ENCODE peak calls at places on chromosomes 16 and 17, in six cellular contexts. One of them, this sample, is unnamed. For H3K4me1 and H3K9me3, the result is how much of the 10 kb centered on the place peaks cover.

GRCh38 chr17:13429201-13429600 is 172.5 kb downstream of the HS3ST3A1 start:
- DNase-seq in right atrium auricular region: no peak
- DNase-seq in A549: no peak
- DNase-seq in left ventricle myocardium inferior: no peak
- DNase-seq in thoracic aorta: no peak
- DNase-seq in Karpas-422: no peak
- DNase-seq in this sample: peak

GRCh38 chr16:856811-857210 is 56.3 kb upstream of the GNG13 start:
- DNase-seq in A549: no peak
- DNase-seq in Karpas-422: no peak
- DNase-seq in thoracic aorta: no peak
- DNase-seq in left ventricle myocardium inferior: no peak
- DNase-seq in right atrium auricular region: no peak
- DNase-seq in this sample: no peak

GRCh38 chr16:10776280-10776679 is 32.6 kb downstream of the NUBP1 start:
- DNase-seq in A549: no peak
- DNase-seq in Karpas-422: no peak
- DNase-seq in right atrium auricular region: no peak
- DNase-seq in thoracic aorta: no peak
- DNase-seq in left ventricle myocardium inferior: no peak
- DNase-seq in this sample: no peak

GRCh38 chr17:67602974-67603373 is 114.8 kb upstream of the NOL11 start:
- DNase-seq in thoracic aorta: no peak
- DNase-seq in right atrium auricular region: no peak
- DNase-seq in Karpas-422: peak
- DNase-seq in left ventricle myocardium inferior: no peak
- DNase-seq in A549: peak
- DNase-seq in this sample: peak

GRCh38 chr17:8466466-8466865 is 30.8 kb downstream of the NDEL1 start:
- DNase-seq in right atrium auricular region: no peak
- DNase-seq in thoracic aorta: no peak
- DNase-seq in left ventricle myocardium inferior: no peak
- DNase-seq in Karpas-422: no peak
- DNase-seq in A549: no peak
- DNase-seq in this sample: peak

GRCh38 chr16:68802190-68802589 is 41.1 kb upstream of the TANGO6 start:
- DNase-seq in thoracic aorta: no peak
- DNase-seq in A549: no peak
- DNase-seq in left ventricle myocardium inferior: no peak
- DNase-seq in Karpas-422: no peak
- DNase-seq in right atrium auricular region: no peak
- DNase-seq in this sample: no peak

GRCh38 chr17:81164464-81165245 is 652 bp upstream of the PVALEF start:
- DNase-seq in A549: no peak
- DNase-seq in thoracic aorta: no peak
- DNase-seq in right atrium auricular region: no peak
- DNase-seq in left ventricle myocardium inferior: no peak
- DNase-seq in Karpas-422: no peak
- DNase-seq in this sample: no peak

GRCh38 chr17:19253112-19253511 is 15.9 kb downstream of the EPN2 start:
- DNase-seq in thoracic aorta: no peak
- DNase-seq in A549: no peak
- DNase-seq in Karpas-422: no peak
- DNase-seq in left ventricle myocardium inferior: no peak
- DNase-seq in right atrium auricular region: no peak
- DNase-seq in this sample: no peak

GRCh38 chr16:68737046-68737729 is at the start of gene CDH1:
- DNase-seq in right atrium auricular region: no peak
- DNase-seq in A549: no peak
- DNase-seq in left ventricle myocardium inferior: no peak
- DNase-seq in Karpas-422: no peak
- DNase-seq in thoracic aorta: no peak
- DNase-seq in this sample: no peak

GRCh38 chr17:57620576-57620975 is 124.5 kb downstream of the CCDC182 start:
- DNase-seq in Karpas-422: no peak
- DNase-seq in right atrium auricular region: no peak
- DNase-seq in A549: no peak
- DNase-seq in left ventricle myocardium inferior: no peak
- DNase-seq in thoracic aorta: no peak
- DNase-seq in this sample: no peak

GRCh38 chr17:40791808-40792436 is 7.8 kb downstream of the KRT28 start:
- DNase-seq in left ventricle myocardium inferior: no peak
- DNase-seq in A549: peak
- DNase-seq in Karpas-422: peak
- DNase-seq in right atrium auricular region: no peak
- DNase-seq in thoracic aorta: no peak
- DNase-seq in this sample: peak

GRCh38 chr17:48100591-48101011 is 677 bp downstream of the CBX1 start:
- DNase-seq in A549: peak
- DNase-seq in right atrium auricular region: no peak
- DNase-seq in left ventricle myocardium inferior: peak
- DNase-seq in thoracic aorta: no peak
- DNase-seq in Karpas-422: no peak
- DNase-seq in this sample: peak

GRCh38 chr17:33967608-33968349 is 287.3 kb upstream of the CCL2 start:
- DNase-seq in right atrium auricular region: no peak
- DNase-seq in Karpas-422: no peak
- DNase-seq in A549: no peak
- DNase-seq in left ventricle myocardium inferior: no peak
- DNase-seq in thoracic aorta: no peak
- DNase-seq in this sample: no peak

GRCh38 chr17:16417896-16418683 is 2.7 kb downstream of the TRPV2 start:
- DNase-seq in right atrium auricular region: no peak
- DNase-seq in left ventricle myocardium inferior: no peak
- DNase-seq in thoracic aorta: no peak
- DNase-seq in A549: no peak
- DNase-seq in Karpas-422: no peak
- DNase-seq in this sample: peak

GRCh38 chr17:16418684-16419066 is 3.3 kb downstream of the TRPV2 start:
- DNase-seq in right atrium auricular region: no peak
- DNase-seq in A549: no peak
- DNase-seq in Karpas-422: no peak
- DNase-seq in left ventricle myocardium inferior: no peak
- DNase-seq in thoracic aorta: no peak
- DNase-seq in this sample: no peak

GRCh38 chr17:16415031-16415924 is at the start of gene TRPV2:
- DNase-seq in Karpas-422: peak
- DNase-seq in A549: peak
- DNase-seq in thoracic aorta: no peak
- DNase-seq in left ventricle myocardium inferior: peak
- DNase-seq in right atrium auricular region: no peak
- DNase-seq in this sample: no peak

GRCh38 chr17:16419074-16419928 is 3.9 kb downstream of the TRPV2 start:
- DNase-seq in thoracic aorta: no peak
- DNase-seq in Karpas-422: no peak
- DNase-seq in A549: peak
- DNase-seq in left ventricle myocardium inferior: no peak
- DNase-seq in right atrium auricular region: peak
- DNase-seq in this sample: peak

DNA sequence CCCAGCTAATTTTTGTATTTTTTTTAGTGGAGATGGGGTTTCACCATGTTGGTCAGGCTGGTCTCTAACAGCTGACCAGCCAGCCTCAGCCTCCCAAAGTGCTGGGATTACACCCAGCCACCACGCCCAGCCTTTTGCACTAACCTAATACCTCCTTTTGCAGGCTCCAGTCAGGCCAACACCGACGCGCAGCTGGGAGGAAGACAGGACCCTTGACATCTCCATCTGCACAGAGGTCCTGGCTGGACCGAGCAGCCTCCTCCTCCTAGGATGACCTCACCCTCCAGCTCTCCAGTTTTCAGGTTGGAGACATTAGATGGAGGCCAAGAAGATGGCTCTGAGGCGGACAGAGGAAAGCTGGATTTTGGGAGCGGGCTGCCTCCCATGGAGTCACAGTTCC is 2.0 kb downstream of the TRPV2 start:
- DNase-seq in Karpas-422: no peak
- DNase-seq in left ventricle myocardium inferior: no peak
- DNase-seq in thoracic aorta: no peak
- DNase-seq in A549: no peak
- DNase-seq in right atrium auricular region: no peak
- DNase-seq in this sample: no peak
- H3K4me1 ChIP-seq in Karpas-422: under half
- H3K4me1 ChIP-seq in left ventricle myocardium inferior: under half
- H3K4me1 ChIP-seq in thoracic aorta: under half
- H3K4me1 ChIP-seq in A549: under half
- H3K4me1 ChIP-seq in right atrium auricular region: under half
- H3K4me1 ChIP-seq in this sample: under half

GRCh38 chr17:29369831-29370735 is 20.1 kb upstream of the TAOK1 start:
- DNase-seq in right atrium auricular region: peak
- DNase-seq in A549: peak
- DNase-seq in Karpas-422: peak
- DNase-seq in left ventricle myocardium inferior: peak
- DNase-seq in thoracic aorta: no peak
- DNase-seq in this sample: peak
- H3K9me3 ChIP-seq in right atrium auricular region: under half
- H3K9me3 ChIP-seq in A549: under half
- H3K9me3 ChIP-seq in Karpas-422: under half
- H3K9me3 ChIP-seq in left ventricle myocardium inferior: under half
- H3K9me3 ChIP-seq in thoracic aorta: under half
- H3K9me3 ChIP-seq in this sample: under half

GRCh38 chr17:6508026-6508425 is 48.3 kb downstream of the PITPNM3 start:
- DNase-seq in thoracic aorta: no peak
- DNase-seq in Karpas-422: no peak
- DNase-seq in left ventricle myocardium inferior: no peak
- DNase-seq in right atrium auricular region: no peak
- DNase-seq in A549: no peak
- DNase-seq in this sample: no peak

GRCh38 chr17:6505425-6506142 is 50.8 kb downstream of the PITPNM3 start:
- DNase-seq in A549: peak
- DNase-seq in Karpas-422: no peak
- DNase-seq in left ventricle myocardium inferior: no peak
- DNase-seq in thoracic aorta: no peak
- DNase-seq in right atrium auricular region: no peak
- DNase-seq in this sample: peak

GRCh38 chr17:6508519-6509294 is 47.6 kb downstream of the PITPNM3 start:
- DNase-seq in left ventricle myocardium inferior: no peak
- DNase-seq in thoracic aorta: no peak
- DNase-seq in A549: no peak
- DNase-seq in right atrium auricular region: no peak
- DNase-seq in Karpas-422: no peak
- DNase-seq in this sample: no peak

GRCh38 chr17:6507535-6507934 is 48.8 kb downstream of the PITPNM3 start:
- DNase-seq in thoracic aorta: no peak
- DNase-seq in A549: peak
- DNase-seq in left ventricle myocardium inferior: no peak
- DNase-seq in Karpas-422: no peak
- DNase-seq in right atrium auricular region: no peak
- DNase-seq in this sample: peak

GRCh38 chr17:6506679-6507231 is 49.6 kb downstream of the PITPNM3 start:
- DNase-seq in left ventricle myocardium inferior: no peak
- DNase-seq in A549: peak
- DNase-seq in thoracic aorta: no peak
- DNase-seq in Karpas-422: no peak
- DNase-seq in right atrium auricular region: no peak
- DNase-seq in this sample: peak
- H3K27ac ChIP-seq in left ventricle myocardium inferior: no peak
- H3K27ac ChIP-seq in A549: peak
- H3K27ac ChIP-seq in thoracic aorta: no peak
- H3K27ac ChIP-seq in Karpas-422: no peak
- H3K27ac ChIP-seq in right atrium auricular region: no peak
- H3K27ac ChIP-seq in this sample: no peak

GRCh38 chr17:1460233-1460632 is 4.2 kb upstream of the CRK start:
- DNase-seq in thoracic aorta: peak
- DNase-seq in left ventricle myocardium inferior: peak
- DNase-seq in Karpas-422: no peak
- DNase-seq in right atrium auricular region: peak
- DNase-seq in A549: no peak
- DNase-seq in this sample: no peak
- H3K4me1 ChIP-seq in thoracic aorta: under half
- H3K4me1 ChIP-seq in left ventricle myocardium inferior: half or more
- H3K4me1 ChIP-seq in Karpas-422: under half
- H3K4me1 ChIP-seq in right atrium auricular region: under half
- H3K4me1 ChIP-seq in A549: under half
- H3K4me1 ChIP-seq in this sample: under half

GRCh38 chr17:74107107-74107506 is 96.4 kb upstream of the RPL38 start:
- DNase-seq in right atrium auricular region: no peak
- DNase-seq in Karpas-422: no peak
- DNase-seq in thoracic aorta: no peak
- DNase-seq in A549: no peak
- DNase-seq in left ventricle myocardium inferior: no peak
- DNase-seq in this sample: no peak
- H3K9me3 ChIP-seq in right atrium auricular region: under half
- H3K9me3 ChIP-seq in Karpas-422: under half
- H3K9me3 ChIP-seq in thoracic aorta: under half
- H3K9me3 ChIP-seq in A549: under half
- H3K9me3 ChIP-seq in left ventricle myocardium inferior: under half
- H3K9me3 ChIP-seq in this sample: under half

DNA sequence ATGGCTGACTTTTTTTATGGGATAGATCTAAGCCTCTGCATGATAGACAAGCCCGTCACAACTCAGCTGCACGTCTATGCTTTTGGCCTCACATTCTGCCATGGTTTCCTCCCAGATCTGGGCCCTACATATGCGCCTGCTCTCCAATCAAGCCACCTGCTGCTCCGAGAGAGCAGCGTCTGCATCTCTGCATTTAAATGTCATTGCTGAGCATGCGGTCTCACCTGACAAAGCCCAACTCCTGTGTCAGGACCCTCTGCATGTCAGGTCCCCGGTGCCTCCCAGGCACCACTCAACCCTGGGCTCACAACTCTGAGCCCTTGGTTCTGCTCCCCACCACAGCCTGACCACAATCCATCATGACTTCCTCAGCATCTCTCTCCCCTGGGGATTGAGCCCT is 45.4 kb upstream of the SREBF1 start:
- DNase-seq in A549: no peak
- DNase-seq in left ventricle myocardium inferior: no peak
- DNase-seq in right atrium auricular region: no peak
- DNase-seq in thoracic aorta: no peak
- DNase-seq in Karpas-422: no peak
- DNase-seq in this sample: no peak
- H3K27ac ChIP-seq in A549: no peak
- H3K27ac ChIP-seq in left ventricle myocardium inferior: no peak
- H3K27ac ChIP-seq in right atrium auricular region: no peak
- H3K27ac ChIP-seq in thoracic aorta: no peak
- H3K27ac ChIP-seq in Karpas-422: no peak
- H3K27ac ChIP-seq in this sample: no peak

This sample was measured in fibroblast of lung.